ENCODE peak calls at places on chromosomes 12 and 14, in seven cellular contexts. K is GM13976; O is anterior cingulate cortex; H is activated CD8-positive, alpha-beta T cell treated with anti-CD3 and anti-CD28 coated beads, Interleukin-2, amount 10 ng/mL, durations not matched to agents 7 days and 5 days; W is type B pancreatic cell; F is activated gamma-delta T cell treated with Interleukin-2 at 50 U/mL for 16 hours; N is CD4-positive, CD25-positive, alpha-beta regulatory T cell. X is an unnamed sample.

GRCh38 chr14:59359451-59360124 is 105.6 kb downstream of the GPR135 start:
- DNase-seq in N (no peak), F (no peak), K (no peak), H (no peak), W (no peak), O (no peak), X (no peak)

GRCh38 chr12:69136931-69137613 is 102.3 kb upstream of the CPSF6 start:
- DNase-seq in F (no peak), K (no peak), W (no peak), O (no peak), N (no peak), H (no peak), X (no peak)

GRCh38 chr14:50675597-50675996 is 7.5 kb upstream of the SAV1 start:
- DNase-seq in F (no peak), N (no peak), K (no peak), O (no peak), H (no peak), W (no peak), X (no peak)

GRCh38 chr14:105140581-105140980 is 28.0 kb downstream of the JAG2 start:
- DNase-seq in N (no peak), H (no peak), O (no peak), K (no peak), F (no peak), W (no peak), X (no peak)

GRCh38 chr14:105737504-105738246 is 211.3 kb downstream of the TMEM121 start:
- DNase-seq in H (no peak), O (no peak), F (no peak), K (no peak), N (no peak), W (no peak), X (peak; percentile 6)

GRCh38 chr14:69317780-69318179 is 57.8 kb downstream of the GALNT16 start:
- DNase-seq in K (no peak), N (no peak), H (no peak), W (peak; percentile 49), O (no peak), F (no peak), X (peak; percentile 15)

GRCh38 chr12:64739778-64740177 is 19.4 kb downstream of the GNS start:
- DNase-seq in W (no peak), N (no peak), H (no peak), K (no peak), F (no peak), O (no peak), X (no peak)

GRCh38 chr12:104722541-104723534 is 235.3 kb downstream of the SLC41A2 start:
- DNase-seq in H (no peak), O (no peak), W (no peak), N (no peak), K (no peak), F (no peak), X (no peak)

GRCh38 chr12:126432780-126433179 is 1367.5 kb downstream of the AACS start:
- DNase-seq in H (no peak), O (no peak), K (no peak), N (no peak), F (no peak), W (no peak), X (no peak)

GRCh38 chr12:69502342-69503081 is 32.3 kb downstream of the FRS2 start:
- DNase-seq in F (no peak), W (no peak), N (no peak), O (no peak), K (no peak), H (no peak), X (no peak)

GRCh38 chr12:129208566-129208965 is 355.3 kb downstream of the GLT1D1 start:
- DNase-seq in H (no peak), K (no peak), W (no peak), F (no peak), O (no peak), N (no peak), X (no peak)

GRCh38 chr12:71415336-71416231 is 24.0 kb upstream of the LGR5 start:
- DNase-seq in K (peak; percentile 58), W (no peak), F (no peak), H (peak; percentile 36), N (no peak), O (no peak), X (peak; percentile 50)

GRCh38 chr12:3041558-3042164 is 35.5 kb upstream of the TSPAN9 start:
- DNase-seq in O (peak; percentile 60), W (no peak), F (peak; percentile 24), H (peak; percentile 75), K (peak; percentile 89), N (no peak), X (peak; percentile 87)

GRCh38 chr12:127192391-127192790 is 1074.6 kb upstream of the TMEM132C start:
- DNase-seq in K (no peak), W (no peak), N (no peak), O (no peak), F (no peak), H (no peak), X (no peak)

GRCh38 chr14:77856930-77857329 is 57.0 kb downstream of the ADCK1 start:
- DNase-seq in H (no peak), N (no peak), O (no peak), F (no peak), W (no peak), K (no peak), X (no peak)

GRCh38 chr14:92670177-92670576 is 78.2 kb downstream of the LGMN start:
- DNase-seq in H (no peak), O (no peak), F (no peak), K (no peak), N (no peak), W (no peak), X (no peak)

GRCh38 chr12:49987620-49988303 is 15.0 kb downstream of the AQP6 start:
- DNase-seq in H (no peak), K (no peak), W (no peak), N (no peak), F (no peak), O (no peak), X (no peak)

GRCh38 chr14:54625158-54625557 is 58.2 kb downstream of the SAMD4A start:
- DNase-seq in K (no peak), O (no peak), N (no peak), F (no peak), W (no peak), H (no peak), X (no peak)

GRCh38 chr12:53499261-53500118 is at the start of gene MAP3K12:
- DNase-seq in O (peak; percentile 64), W (no peak), N (peak; percentile 61), K (peak; percentile 70), F (peak; percentile 58), H (peak; percentile 79), X (peak; percentile 58)

GRCh38 chr12:1083888-1084262 is 92.9 kb downstream of the ERC1 start:
- DNase-seq in F (no peak), O (no peak), N (no peak), H (no peak), W (no peak), K (no peak), X (no peak)

GRCh38 chr14:98189521-98189920 is 1082.5 kb downstream of the BCL11B start:
- DNase-seq in H (peak; percentile 84), N (no peak), O (no peak), W (no peak), F (peak; percentile 56), K (no peak), X (no peak)

X was measured in GM10248.